ENCODE peak calls at places on chromosomes 2 and 18, in ten cellular contexts. One of them, this sample, is unnamed.

GRCh38 chr2:42086500-42086953 is 38.7 kb downstream of the PKDCC start:
- DNase-seq in HT1080: peak
- DNase-seq in AG09319: no peak
- DNase-seq in fibroblast of mammary gland: peak
- DNase-seq in DMS 273 treated with DMSO at 0.1 percent for 48 hours: peak
- DNase-seq in activated T-cell treated with anti-CD3 and anti-CD28 coated beads, Interleukin-2, amount 50 U/mL, for 72 hours: peak
- DNase-seq in GM20000: peak
- DNase-seq in NCI-H2171 treated with DMSO at 0.1 percent for 48 hours: peak
- DNase-seq in foreskin fibroblast: no peak
- DNase-seq in AG20443: peak
- DNase-seq in this sample: peak

GRCh38 chr18:52160652-52161051 is 179.3 kb upstream of the DCC start:
- DNase-seq in HT1080: peak
- DNase-seq in AG09319: no peak
- DNase-seq in fibroblast of mammary gland: no peak
- DNase-seq in DMS 273 treated with DMSO at 0.1 percent for 48 hours: no peak
- DNase-seq in activated T-cell treated with anti-CD3 and anti-CD28 coated beads, Interleukin-2, amount 50 U/mL, for 72 hours: no peak
- DNase-seq in GM20000: no peak
- DNase-seq in NCI-H2171 treated with DMSO at 0.1 percent for 48 hours: no peak
- DNase-seq in foreskin fibroblast: peak
- DNase-seq in AG20443: peak
- DNase-seq in this sample: no peak

GRCh38 chr2:42767080-42767898 is 3.4 kb upstream of the OXER1 start:
- DNase-seq in HT1080: no peak
- DNase-seq in AG09319: no peak
- DNase-seq in fibroblast of mammary gland: no peak
- DNase-seq in DMS 273 treated with DMSO at 0.1 percent for 48 hours: no peak
- DNase-seq in activated T-cell treated with anti-CD3 and anti-CD28 coated beads, Interleukin-2, amount 50 U/mL, for 72 hours: no peak
- DNase-seq in GM20000: no peak
- DNase-seq in NCI-H2171 treated with DMSO at 0.1 percent for 48 hours: no peak
- DNase-seq in foreskin fibroblast: no peak
- DNase-seq in AG20443: no peak
- DNase-seq in this sample: no peak

GRCh38 chr2:173964565-173965371 is 405 bp downstream of the SP3 start:
- DNase-seq in HT1080: peak
- DNase-seq in AG09319: peak
- DNase-seq in fibroblast of mammary gland: peak
- DNase-seq in DMS 273 treated with DMSO at 0.1 percent for 48 hours: peak
- DNase-seq in activated T-cell treated with anti-CD3 and anti-CD28 coated beads, Interleukin-2, amount 50 U/mL, for 72 hours: peak
- DNase-seq in GM20000: peak
- DNase-seq in NCI-H2171 treated with DMSO at 0.1 percent for 48 hours: peak
- DNase-seq in foreskin fibroblast: peak
- DNase-seq in AG20443: peak
- DNase-seq in this sample: peak

GRCh38 chr2:196338440-196338839 is 167.1 kb upstream of the STK17B start:
- DNase-seq in HT1080: no peak
- DNase-seq in AG09319: no peak
- DNase-seq in fibroblast of mammary gland: no peak
- DNase-seq in DMS 273 treated with DMSO at 0.1 percent for 48 hours: no peak
- DNase-seq in activated T-cell treated with anti-CD3 and anti-CD28 coated beads, Interleukin-2, amount 50 U/mL, for 72 hours: no peak
- DNase-seq in GM20000: no peak
- DNase-seq in NCI-H2171 treated with DMSO at 0.1 percent for 48 hours: no peak
- DNase-seq in foreskin fibroblast: no peak
- DNase-seq in AG20443: no peak
- DNase-seq in this sample: no peak

GRCh38 chr2:207258191-207258991 is 92.6 kb upstream of the KLF7 start:
- DNase-seq in HT1080: peak
- DNase-seq in AG09319: peak
- DNase-seq in fibroblast of mammary gland: peak
- DNase-seq in DMS 273 treated with DMSO at 0.1 percent for 48 hours: peak
- DNase-seq in activated T-cell treated with anti-CD3 and anti-CD28 coated beads, Interleukin-2, amount 50 U/mL, for 72 hours: no peak
- DNase-seq in GM20000: no peak
- DNase-seq in NCI-H2171 treated with DMSO at 0.1 percent for 48 hours: peak
- DNase-seq in foreskin fibroblast: peak
- DNase-seq in AG20443: peak
- DNase-seq in this sample: no peak

GRCh38 chr18:25446972-25447371 is 95.0 kb upstream of the ZNF521 start:
- DNase-seq in HT1080: peak
- DNase-seq in AG09319: no peak
- DNase-seq in fibroblast of mammary gland: no peak
- DNase-seq in DMS 273 treated with DMSO at 0.1 percent for 48 hours: no peak
- DNase-seq in activated T-cell treated with anti-CD3 and anti-CD28 coated beads, Interleukin-2, amount 50 U/mL, for 72 hours: no peak
- DNase-seq in GM20000: peak
- DNase-seq in NCI-H2171 treated with DMSO at 0.1 percent for 48 hours: no peak
- DNase-seq in foreskin fibroblast: no peak
- DNase-seq in AG20443: no peak
- DNase-seq in this sample: no peak

GRCh38 chr2:112031473-112031872 is 23.6 kb upstream of the TMEM87B start:
- DNase-seq in HT1080: no peak
- DNase-seq in AG09319: no peak
- DNase-seq in fibroblast of mammary gland: peak
- DNase-seq in DMS 273 treated with DMSO at 0.1 percent for 48 hours: no peak
- DNase-seq in activated T-cell treated with anti-CD3 and anti-CD28 coated beads, Interleukin-2, amount 50 U/mL, for 72 hours: no peak
- DNase-seq in GM20000: no peak
- DNase-seq in NCI-H2171 treated with DMSO at 0.1 percent for 48 hours: no peak
- DNase-seq in foreskin fibroblast: no peak
- DNase-seq in AG20443: peak
- DNase-seq in this sample: no peak

GRCh38 chr2:49241991-49242390 is 87.7 kb upstream of the FSHR start:
- DNase-seq in HT1080: no peak
- DNase-seq in AG09319: no peak
- DNase-seq in fibroblast of mammary gland: peak
- DNase-seq in DMS 273 treated with DMSO at 0.1 percent for 48 hours: no peak
- DNase-seq in activated T-cell treated with anti-CD3 and anti-CD28 coated beads, Interleukin-2, amount 50 U/mL, for 72 hours: no peak
- DNase-seq in GM20000: no peak
- DNase-seq in NCI-H2171 treated with DMSO at 0.1 percent for 48 hours: no peak
- DNase-seq in foreskin fibroblast: no peak
- DNase-seq in AG20443: peak
- DNase-seq in this sample: no peak

GRCh38 chr2:144659731-144660275 is 139.9 kb upstream of the ZEB2 start:
- DNase-seq in HT1080: peak
- DNase-seq in AG09319: peak
- DNase-seq in fibroblast of mammary gland: peak
- DNase-seq in DMS 273 treated with DMSO at 0.1 percent for 48 hours: no peak
- DNase-seq in activated T-cell treated with anti-CD3 and anti-CD28 coated beads, Interleukin-2, amount 50 U/mL, for 72 hours: peak
- DNase-seq in GM20000: no peak
- DNase-seq in NCI-H2171 treated with DMSO at 0.1 percent for 48 hours: no peak
- DNase-seq in foreskin fibroblast: peak
- DNase-seq in AG20443: peak
- DNase-seq in this sample: no peak

GRCh38 chr18:63676526-63676925 is 14.8 kb upstream of the SERPINB3 start:
- DNase-seq in HT1080: peak
- DNase-seq in AG09319: no peak
- DNase-seq in fibroblast of mammary gland: peak
- DNase-seq in DMS 273 treated with DMSO at 0.1 percent for 48 hours: no peak
- DNase-seq in activated T-cell treated with anti-CD3 and anti-CD28 coated beads, Interleukin-2, amount 50 U/mL, for 72 hours: no peak
- DNase-seq in GM20000: peak
- DNase-seq in NCI-H2171 treated with DMSO at 0.1 percent for 48 hours: no peak
- DNase-seq in foreskin fibroblast: no peak
- DNase-seq in AG20443: no peak
- DNase-seq in this sample: no peak

GRCh38 chr2:134247679-134248078 is 6.2 kb upstream of the MGAT5 start:
- DNase-seq in HT1080: no peak
- DNase-seq in AG09319: no peak
- DNase-seq in fibroblast of mammary gland: no peak
- DNase-seq in DMS 273 treated with DMSO at 0.1 percent for 48 hours: no peak
- DNase-seq in activated T-cell treated with anti-CD3 and anti-CD28 coated beads, Interleukin-2, amount 50 U/mL, for 72 hours: no peak
- DNase-seq in GM20000: peak
- DNase-seq in NCI-H2171 treated with DMSO at 0.1 percent for 48 hours: no peak
- DNase-seq in foreskin fibroblast: no peak
- DNase-seq in AG20443: no peak
- DNase-seq in this sample: peak

GRCh38 chr18:35827275-35827929 is 145.1 kb upstream of the RMP24 start:
- DNase-seq in HT1080: no peak
- DNase-seq in AG09319: no peak
- DNase-seq in fibroblast of mammary gland: no peak
- DNase-seq in DMS 273 treated with DMSO at 0.1 percent for 48 hours: no peak
- DNase-seq in activated T-cell treated with anti-CD3 and anti-CD28 coated beads, Interleukin-2, amount 50 U/mL, for 72 hours: peak
- DNase-seq in GM20000: no peak
- DNase-seq in NCI-H2171 treated with DMSO at 0.1 percent for 48 hours: no peak
- DNase-seq in foreskin fibroblast: no peak
- DNase-seq in AG20443: no peak
- DNase-seq in this sample: no peak

GRCh38 chr2:208502288-208502687 is 95.7 kb downstream of the PTH2R start:
- DNase-seq in HT1080: no peak
- DNase-seq in AG09319: no peak
- DNase-seq in fibroblast of mammary gland: no peak
- DNase-seq in DMS 273 treated with DMSO at 0.1 percent for 48 hours: no peak
- DNase-seq in activated T-cell treated with anti-CD3 and anti-CD28 coated beads, Interleukin-2, amount 50 U/mL, for 72 hours: no peak
- DNase-seq in GM20000: no peak
- DNase-seq in NCI-H2171 treated with DMSO at 0.1 percent for 48 hours: no peak
- DNase-seq in foreskin fibroblast: no peak
- DNase-seq in AG20443: no peak
- DNase-seq in this sample: no peak

GRCh38 chr2:85524567-85524923 is 14.4 kb upstream of the MAT2A start:
- DNase-seq in HT1080: no peak
- DNase-seq in AG09319: no peak
- DNase-seq in fibroblast of mammary gland: no peak
- DNase-seq in DMS 273 treated with DMSO at 0.1 percent for 48 hours: no peak
- DNase-seq in activated T-cell treated with anti-CD3 and anti-CD28 coated beads, Interleukin-2, amount 50 U/mL, for 72 hours: no peak
- DNase-seq in GM20000: no peak
- DNase-seq in NCI-H2171 treated with DMSO at 0.1 percent for 48 hours: no peak
- DNase-seq in foreskin fibroblast: no peak
- DNase-seq in AG20443: no peak
- DNase-seq in this sample: no peak

GRCh38 chr2:180128861-180129260 is 121.8 kb upstream of the CWC22 start:
- DNase-seq in HT1080: no peak
- DNase-seq in AG09319: no peak
- DNase-seq in fibroblast of mammary gland: no peak
- DNase-seq in DMS 273 treated with DMSO at 0.1 percent for 48 hours: no peak
- DNase-seq in activated T-cell treated with anti-CD3 and anti-CD28 coated beads, Interleukin-2, amount 50 U/mL, for 72 hours: no peak
- DNase-seq in GM20000: no peak
- DNase-seq in NCI-H2171 treated with DMSO at 0.1 percent for 48 hours: no peak
- DNase-seq in foreskin fibroblast: no peak
- DNase-seq in AG20443: no peak
- DNase-seq in this sample: no peak

GRCh38 chr18:9240270-9240669 is 94.3 kb upstream of the TWSG1 start:
- DNase-seq in HT1080: no peak
- DNase-seq in AG09319: no peak
- DNase-seq in fibroblast of mammary gland: no peak
- DNase-seq in DMS 273 treated with DMSO at 0.1 percent for 48 hours: no peak
- DNase-seq in activated T-cell treated with anti-CD3 and anti-CD28 coated beads, Interleukin-2, amount 50 U/mL, for 72 hours: peak
- DNase-seq in GM20000: peak
- DNase-seq in NCI-H2171 treated with DMSO at 0.1 percent for 48 hours: no peak
- DNase-seq in foreskin fibroblast: no peak
- DNase-seq in AG20443: no peak
- DNase-seq in this sample: no peak

GRCh38 chr2:3116371-3116770 is 261.2 kb downstream of the EIPR1 start:
- DNase-seq in HT1080: no peak
- DNase-seq in AG09319: no peak
- DNase-seq in fibroblast of mammary gland: no peak
- DNase-seq in DMS 273 treated with DMSO at 0.1 percent for 48 hours: no peak
- DNase-seq in activated T-cell treated with anti-CD3 and anti-CD28 coated beads, Interleukin-2, amount 50 U/mL, for 72 hours: no peak
- DNase-seq in GM20000: no peak
- DNase-seq in NCI-H2171 treated with DMSO at 0.1 percent for 48 hours: no peak
- DNase-seq in foreskin fibroblast: no peak
- DNase-seq in AG20443: no peak
- DNase-seq in this sample: no peak

GRCh38 chr2:82316573-82317371 is 2012.2 kb upstream of the LRRTM1 start:
- DNase-seq in HT1080: no peak
- DNase-seq in AG09319: no peak
- DNase-seq in fibroblast of mammary gland: no peak
- DNase-seq in DMS 273 treated with DMSO at 0.1 percent for 48 hours: no peak
- DNase-seq in activated T-cell treated with anti-CD3 and anti-CD28 coated beads, Interleukin-2, amount 50 U/mL, for 72 hours: no peak
- DNase-seq in GM20000: no peak
- DNase-seq in NCI-H2171 treated with DMSO at 0.1 percent for 48 hours: no peak
- DNase-seq in foreskin fibroblast: no peak
- DNase-seq in AG20443: no peak
- DNase-seq in this sample: no peak

GRCh38 chr2:188983427-188984101 is 9.4 kb downstream of the COL3A1 start:
- DNase-seq in HT1080: no peak
- DNase-seq in AG09319: peak
- DNase-seq in fibroblast of mammary gland: peak
- DNase-seq in DMS 273 treated with DMSO at 0.1 percent for 48 hours: no peak
- DNase-seq in activated T-cell treated with anti-CD3 and anti-CD28 coated beads, Interleukin-2, amount 50 U/mL, for 72 hours: no peak
- DNase-seq in GM20000: no peak
- DNase-seq in NCI-H2171 treated with DMSO at 0.1 percent for 48 hours: no peak
- DNase-seq in foreskin fibroblast: no peak
- DNase-seq in AG20443: no peak
- DNase-seq in this sample: no peak

GRCh38 chr2:126832757-126833156 is 65.9 kb upstream of the TEX51 start:
- DNase-seq in HT1080: no peak
- DNase-seq in AG09319: no peak
- DNase-seq in fibroblast of mammary gland: no peak
- DNase-seq in DMS 273 treated with DMSO at 0.1 percent for 48 hours: no peak
- DNase-seq in activated T-cell treated with anti-CD3 and anti-CD28 coated beads, Interleukin-2, amount 50 U/mL, for 72 hours: no peak
- DNase-seq in GM20000: no peak
- DNase-seq in NCI-H2171 treated with DMSO at 0.1 percent for 48 hours: no peak
- DNase-seq in foreskin fibroblast: no peak
- DNase-seq in AG20443: no peak
- DNase-seq in this sample: no peak

GRCh38 chr2:71880846-71881610 is 266.6 kb downstream of the CYP26B1 start:
- DNase-seq in HT1080: peak
- DNase-seq in AG09319: peak
- DNase-seq in fibroblast of mammary gland: peak
- DNase-seq in DMS 273 treated with DMSO at 0.1 percent for 48 hours: no peak
- DNase-seq in activated T-cell treated with anti-CD3 and anti-CD28 coated beads, Interleukin-2, amount 50 U/mL, for 72 hours: no peak
- DNase-seq in GM20000: no peak
- DNase-seq in NCI-H2171 treated with DMSO at 0.1 percent for 48 hours: no peak
- DNase-seq in foreskin fibroblast: peak
- DNase-seq in AG20443: peak
- DNase-seq in this sample: no peak

GRCh38 chr2:47321411-47322031 is 81.4 kb upstream of the MSH2 start:
- DNase-seq in HT1080: no peak
- DNase-seq in AG09319: no peak
- DNase-seq in fibroblast of mammary gland: peak
- DNase-seq in DMS 273 treated with DMSO at 0.1 percent for 48 hours: peak
- DNase-seq in activated T-cell treated with anti-CD3 and anti-CD28 coated beads, Interleukin-2, amount 50 U/mL, for 72 hours: no peak
- DNase-seq in GM20000: no peak
- DNase-seq in NCI-H2171 treated with DMSO at 0.1 percent for 48 hours: peak
- DNase-seq in foreskin fibroblast: no peak
- DNase-seq in AG20443: no peak
- DNase-seq in this sample: no peak

GRCh38 chr2:12765203-12765602 is 48.5 kb downstream of the TRIB2 start:
- DNase-seq in HT1080: no peak
- DNase-seq in AG09319: no peak
- DNase-seq in fibroblast of mammary gland: no peak
- DNase-seq in DMS 273 treated with DMSO at 0.1 percent for 48 hours: no peak
- DNase-seq in activated T-cell treated with anti-CD3 and anti-CD28 coated beads, Interleukin-2, amount 50 U/mL, for 72 hours: no peak
- DNase-seq in GM20000: no peak
- DNase-seq in NCI-H2171 treated with DMSO at 0.1 percent for 48 hours: no peak
- DNase-seq in foreskin fibroblast: no peak
- DNase-seq in AG20443: no peak
- DNase-seq in this sample: no peak

GRCh38 chr18:32158108-32158624 is 31.7 kb upstream of the MEP1B start:
- DNase-seq in HT1080: peak
- DNase-seq in AG09319: peak
- DNase-seq in fibroblast of mammary gland: peak
- DNase-seq in DMS 273 treated with DMSO at 0.1 percent for 48 hours: peak
- DNase-seq in activated T-cell treated with anti-CD3 and anti-CD28 coated beads, Interleukin-2, amount 50 U/mL, for 72 hours: peak
- DNase-seq in GM20000: peak
- DNase-seq in NCI-H2171 treated with DMSO at 0.1 percent for 48 hours: peak
- DNase-seq in foreskin fibroblast: peak
- DNase-seq in AG20443: peak
- DNase-seq in this sample: peak

GRCh38 chr2:43462866-43463641 is 132.8 kb downstream of the THADA start:
- DNase-seq in HT1080: no peak
- DNase-seq in AG09319: no peak
- DNase-seq in fibroblast of mammary gland: no peak
- DNase-seq in DMS 273 treated with DMSO at 0.1 percent for 48 hours: no peak
- DNase-seq in activated T-cell treated with anti-CD3 and anti-CD28 coated beads, Interleukin-2, amount 50 U/mL, for 72 hours: no peak
- DNase-seq in GM20000: no peak
- DNase-seq in NCI-H2171 treated with DMSO at 0.1 percent for 48 hours: peak
- DNase-seq in foreskin fibroblast: no peak
- DNase-seq in AG20443: no peak
- DNase-seq in this sample: no peak

GRCh38 chr2:227864161-227864756 is 7.2 kb upstream of the DAW1 start:
- DNase-seq in HT1080: no peak
- DNase-seq in AG09319: no peak
- DNase-seq in fibroblast of mammary gland: peak
- DNase-seq in DMS 273 treated with DMSO at 0.1 percent for 48 hours: no peak
- DNase-seq in activated T-cell treated with anti-CD3 and anti-CD28 coated beads, Interleukin-2, amount 50 U/mL, for 72 hours: no peak
- DNase-seq in GM20000: no peak
- DNase-seq in NCI-H2171 treated with DMSO at 0.1 percent for 48 hours: no peak
- DNase-seq in foreskin fibroblast: no peak
- DNase-seq in AG20443: peak
- DNase-seq in this sample: no peak

GRCh38 chr18:49723648-49724180 is 89.6 kb downstream of the ACAA2 start:
- DNase-seq in HT1080: peak
- DNase-seq in AG09319: no peak
- DNase-seq in fibroblast of mammary gland: peak
- DNase-seq in DMS 273 treated with DMSO at 0.1 percent for 48 hours: no peak
- DNase-seq in activated T-cell treated with anti-CD3 and anti-CD28 coated beads, Interleukin-2, amount 50 U/mL, for 72 hours: peak
- DNase-seq in GM20000: peak
- DNase-seq in NCI-H2171 treated with DMSO at 0.1 percent for 48 hours: no peak
- DNase-seq in foreskin fibroblast: no peak
- DNase-seq in AG20443: no peak
- DNase-seq in this sample: peak

This sample was measured in GM13976.